ENCODE peak calls at places on chromosomes 1 and 21, in eight cellular contexts. Q is activated T-helper 1 cell treated with anti-CD3 and anti-CD28 coated beads, Interleukin-12 subunit alpha, Interleukin-12 subunit beta, Interleukin-2, Interleukin-4 antibody, amounts not matched to agents 30 ng/mL and 10 ng/mL and 1 ng/mL, durations not matched to agents 14 hours and 24 hours and 36 hours; J is epithelial cell of esophagus; Y is stimulated activated naive CD4-positive, alpha-beta T cell; P is choroid plexus epithelial cell; D is amniotic stem cell; C is activated T-cell treated with anti-CD3 and anti-CD28 coated beads, Interleukin-2, amount 50 U/mL, for 72 hours; O is pancreas. A is an unnamed sample.

GRCh38 chr1:154567386-154568164 is at the start of gene CHRNB2:
- DNase-seq in Q (peak), J (peak), Y (peak), P (peak), D (no peak), C (peak), O (peak), A (peak)

GRCh38 chr1:163168053-163168452 is 34.7 kb downstream of the RGS5 start:
- DNase-seq in Q (no peak), J (peak), Y (no peak), P (peak), D (peak), C (no peak), O (no peak), A (no peak)

GRCh38 chr1:53398585-53399365 is 60.4 kb upstream of the DMRTB1 start:
- DNase-seq in Q (no peak), J (no peak), Y (no peak), P (no peak), D (no peak), C (no peak), O (no peak), A (no peak)

GRCh38 chr1:150579955-150580642 is 689 bp upstream of the MCL1 start:
- DNase-seq in Q (no peak), J (no peak), Y (no peak), P (peak), D (no peak), C (no peak), O (no peak), A (no peak)

GRCh38 chr1:32774950-32775634 is 42.1 kb downstream of the YARS1 start:
- DNase-seq in Q (no peak), J (peak), Y (no peak), P (peak), D (no peak), C (no peak), O (no peak), A (no peak)

GRCh38 chr1:172041102-172041501 is 199.8 kb downstream of the DNM3 start:
- DNase-seq in Q (no peak), J (peak), Y (no peak), P (no peak), D (no peak), C (no peak), O (no peak), A (no peak)

GRCh38 chr1:217721692-217722091 is 90.5 kb downstream of the SPATA17 start:
- DNase-seq in Q (no peak), J (peak), Y (no peak), P (no peak), D (no peak), C (no peak), O (no peak), A (no peak)

GRCh38 chr21:46110499-46111192 is 12.7 kb downstream of the COL6A2 start:
- DNase-seq in Q (no peak), J (no peak), Y (no peak), P (no peak), D (no peak), C (no peak), O (no peak), A (peak)

GRCh38 chr1:44924835-44925464 is 61.4 kb downstream of the EIF2B3 start:
- DNase-seq in Q (no peak), J (peak), Y (no peak), P (peak), D (peak), C (peak), O (no peak), A (peak)

GRCh38 chr1:2474933-2475371 is 1.1 kb upstream of the PLCH2 start:
- DNase-seq in Q (no peak), J (no peak), Y (no peak), P (no peak), D (no peak), C (no peak), O (no peak), A (no peak)

GRCh38 chr1:107975861-107976260 is 10.9 kb upstream of the VAV3 start:
- DNase-seq in Q (no peak), J (no peak), Y (no peak), P (no peak), D (no peak), C (no peak), O (no peak), A (no peak)

GRCh38 chr1:229094476-229095311 is 176.2 kb upstream of the RAB4A start:
- DNase-seq in Q (no peak), J (no peak), Y (no peak), P (peak), D (no peak), C (no peak), O (no peak), A (no peak)

GRCh38 chr21:44434568-44434925 is 20.8 kb upstream of the LRRC3 start:
- DNase-seq in Q (no peak), J (no peak), Y (no peak), P (no peak), D (no peak), C (no peak), O (peak), A (no peak)

GRCh38 chr21:41235214-41235613 is 67.3 kb downstream of the BACE2 start:
- DNase-seq in Q (no peak), J (no peak), Y (no peak), P (no peak), D (no peak), C (no peak), O (no peak), A (no peak)

GRCh38 chr21:38282921-38283320 is 26.1 kb downstream of the KCNJ15 start:
- DNase-seq in Q (no peak), J (peak), Y (no peak), P (peak), D (no peak), C (no peak), O (no peak), A (no peak)

GRCh38 chr1:202107321-202107761 is 15.4 kb upstream of the GPR37L1 start:
- DNase-seq in Q (no peak), J (no peak), Y (no peak), P (no peak), D (no peak), C (no peak), O (peak), A (no peak)

GRCh38 chr21:35911412-35912191 is 148.7 kb downstream of the SETD4 start:
- DNase-seq in Q (no peak), J (peak), Y (no peak), P (no peak), D (no peak), C (no peak), O (no peak), A (no peak)

GRCh38 chr1:80417651-80418050 is 1383.1 kb upstream of the ADGRL2 start:
- DNase-seq in Q (no peak), J (peak), Y (no peak), P (peak), D (peak), C (no peak), O (no peak), A (no peak)

GRCh38 chr1:89808429-89809117 is 12.3 kb upstream of the LRRC8D start:
- DNase-seq in Q (no peak), J (peak), Y (no peak), P (no peak), D (no peak), C (no peak), O (no peak), A (no peak)

GRCh38 chr1:198238121-198238520 is 81.3 kb downstream of the NEK7 start:
- DNase-seq in Q (no peak), J (no peak), Y (no peak), P (no peak), D (no peak), C (no peak), O (no peak), A (no peak)

GRCh38 chr21:43585924-43586411 is 73.3 kb downstream of the HSF2BP start:
- DNase-seq in Q (no peak), J (peak), Y (no peak), P (peak), D (peak), C (no peak), O (peak), A (no peak)

GRCh38 chr1:176959461-176959860 is 205.1 kb downstream of the ASTN1 start:
- DNase-seq in Q (no peak), J (no peak), Y (no peak), P (no peak), D (no peak), C (no peak), O (no peak), A (no peak)

GRCh38 chr1:43548285-43549271 is 17.9 kb downstream of the PTPRF start:
- DNase-seq in Q (no peak), J (peak), Y (no peak), P (no peak), D (no peak), C (no peak), O (peak), A (no peak)

GRCh38 chr1:229440821-229441537 is 7.1 kb upstream of the ACTA1 start:
- DNase-seq in Q (peak), J (peak), Y (no peak), P (peak), D (no peak), C (peak), O (no peak), A (no peak)

GRCh38 chr1:112934562-112934952 is 21.4 kb downstream of the SLC16A1 start:
- DNase-seq in Q (no peak), J (no peak), Y (no peak), P (peak), D (no peak), C (no peak), O (no peak), A (no peak)

GRCh38 chr1:41439234-41439633 is 45.2 kb downstream of the EDN2 start:
- DNase-seq in Q (no peak), J (no peak), Y (no peak), P (no peak), D (no peak), C (no peak), O (no peak), A (no peak)

GRCh38 chr1:3598051-3598471 is 13.2 kb downstream of the MEGF6 start:
- DNase-seq in Q (no peak), J (peak), Y (no peak), P (peak), D (no peak), C (no peak), O (no peak), A (no peak)

GRCh38 chr1:225580180-225581099 is 72.5 kb downstream of the ENAH start:
- DNase-seq in Q (no peak), J (no peak), Y (no peak), P (no peak), D (no peak), C (no peak), O (no peak), A (no peak)

GRCh38 chr1:61931587-61932279 is 189.5 kb downstream of the PATJ start:
- DNase-seq in Q (no peak), J (peak), Y (no peak), P (no peak), D (no peak), C (no peak), O (no peak), A (no peak)

GRCh38 chr1:103250441-103250861 is 142.1 kb upstream of the COL11A1 start:
- DNase-seq in Q (no peak), J (no peak), Y (no peak), P (peak), D (no peak), C (no peak), O (no peak), A (no peak)

GRCh38 chr1:156806512-156807440 is 9.9 kb downstream of the SH2D2A start:
- DNase-seq in Q (no peak), J (no peak), Y (no peak), P (no peak), D (no peak), C (no peak), O (no peak), A (no peak)

A was measured in activated CD4-positive, alpha-beta memory T cell treated with anti-CD3 and anti-CD28 coated beads for 36 hours.